ENCODE peak calls at places on chromosomes 4 and X, in four cellular contexts. E is stimulated activated CD8-positive, alpha-beta memory T cell treated with anti-CD3 and anti-CD28 coated beads, Interleukin-7, amount 100 ng/mL, for 1 hour; M is lung microvascular endothelial cell; N is brain microvascular endothelial cell. C is an unnamed sample.

GRCh38 chr4:23458061-23458460 is 431.8 kb downstream of the PPARGC1A start:
- DNase-seq in E (no peak), N (no peak), M (peak; percentile 11), C (no peak)

GRCh38 chr4:16227462-16227868 is 1.2 kb upstream of the TAPT1 start:
- DNase-seq in M (peak; percentile 20), E (no peak), N (peak; percentile 4), C (no peak)

GRCh38 chr4:3375688-3376087 is 66.1 kb upstream of the HGFAC start:
- DNase-seq in N (peak; percentile 87), E (no peak), M (peak; percentile 56), C (peak; percentile 57)

GRCh38 chr4:174873931-174874330 is 44.2 kb upstream of the ADAM29 start:
- DNase-seq in N (peak; percentile 33), E (no peak), M (no peak), C (peak; percentile 2)

GRCh38 chr4:2797545-2798305 is 4.8 kb downstream of the SH3BP2 start:
- DNase-seq in M (peak; percentile 35), N (no peak), E (no peak), C (no peak)

GRCh38 chrX:3639236-3639635 is 74.2 kb downstream of the PRKX start:
- DNase-seq in M (no peak), N (no peak), E (no peak), C (no peak)

GRCh38 chr4:172953896-172954568 is 214.6 kb upstream of the GALNT7 start:
- DNase-seq in N (no peak), M (no peak), E (no peak), C (no peak)

GRCh38 chrX:2627272-2627867 is 63.7 kb upstream of the CD99 start:
- DNase-seq in N (peak; percentile 16), M (peak; percentile 51), E (no peak), C (no peak)

GRCh38 chrX:13091111-13091765 is 46.8 kb upstream of the FAM9C start:
- DNase-seq in M (no peak), N (no peak), E (no peak), C (no peak)

GRCh38 chr4:48300004-48300403 is 30.4 kb upstream of the TEC start:
- DNase-seq in N (no peak), M (no peak), E (no peak), C (peak; percentile 28)

GRCh38 chrX:134601240-134601639 is 57.0 kb downstream of the PLAC1 start:
- DNase-seq in E (no peak), N (no peak), M (no peak), C (no peak)

GRCh38 chr4:178632415-178632814 is 1190.2 kb upstream of the AGA start:
- DNase-seq in M (no peak), N (no peak), E (no peak), C (no peak)

GRCh38 chr4:51999250-51999649 is 20.9 kb downstream of the LRRC66 start:
- DNase-seq in M (no peak), N (no peak), E (no peak), C (no peak)

GRCh38 chr4:8652181-8653078 is 59.9 kb downstream of the CPZ start:
- DNase-seq in N (no peak), M (no peak), E (no peak), C (no peak)

GRCh38 chr4:14117575-14118228 is 490.2 kb upstream of the BOD1L1 start:
- DNase-seq in N (no peak), E (no peak), M (no peak), C (no peak)

GRCh38 chr4:82865592-82865991 is 25.4 kb downstream of the SEC31A start:
- DNase-seq in M (peak; percentile 92), N (peak; percentile 75), E (no peak), C (peak; percentile 69)

GRCh38 chr4:110510955-110511544 is 35.1 kb downstream of the ENPEP start:
- DNase-seq in E (no peak), M (peak; percentile 74), N (no peak), C (peak; percentile 13)

GRCh38 chr4:159390648-159391047 is 287.8 kb downstream of the RAPGEF2 start:
- DNase-seq in E (no peak), N (peak; percentile 99), M (peak; percentile 92), C (no peak)

GRCh38 chrX:115892787-115893671 is 277.5 kb upstream of the AGTR2 start:
- DNase-seq in N (peak; percentile 28), M (peak; percentile 89), E (no peak), C (peak; percentile 53)

GRCh38 chr4:159363376-159363775 is 260.5 kb downstream of the RAPGEF2 start:
- DNase-seq in E (no peak), M (no peak), N (no peak), C (no peak)

GRCh38 chr4:5142726-5143125 is 91.4 kb downstream of the STK32B start:
- DNase-seq in N (peak; percentile 61), M (peak; percentile 78), E (no peak), C (peak; percentile 11)

GRCh38 chr4:30802622-30803323 is 82.6 kb downstream of the PCDH7 start:
- DNase-seq in M (no peak), N (no peak), E (no peak), C (peak; percentile 16)

GRCh38 chrX:78625292-78625909 is 33.7 kb downstream of the RTL3 start:
- DNase-seq in N (no peak), M (no peak), E (no peak), C (no peak)

GRCh38 chr4:163731071-163731470 is 236.6 kb downstream of the TMA16 start:
- DNase-seq in M (no peak), E (no peak), N (no peak), C (no peak)

GRCh38 chr4:25449688-25450087 is 72.6 kb downstream of the ANAPC4 start:
- DNase-seq in E (no peak), M (no peak), N (no peak), C (no peak)

GRCh38 chr4:123600426-123600825 is 203.8 kb downstream of the SPRY1 start:
- DNase-seq in N (no peak), M (peak; percentile 28), E (no peak), C (no peak)

GRCh38 chr4:113411496-113411938 is 350.0 kb downstream of the CAMK2D start:
- DNase-seq in E (no peak), M (no peak), N (peak; percentile 91), C (no peak)

GRCh38 chr4:26217961-26218676 is 102.7 kb upstream of the RBPJ start:
- DNase-seq in M (no peak), N (no peak), E (no peak), C (no peak)

GRCh38 chr4:121705521-121705920 is 8.7 kb upstream of the ANXA5 start:
- DNase-seq in N (no peak), M (no peak), E (no peak), C (no peak)

GRCh38 chr4:37827030-37827705 is 682 bp downstream of the PGM2 start:
- DNase-seq in E (no peak), M (no peak), N (peak; percentile 68), C (peak; percentile 45)